ENCODE peak calls at places on chromosomes 13 and 19, in six cellular contexts. H is astrocyte of the spinal cord, S is T-helper 1 cell, M is HTR-8/SVneo, P is GM12865, C is hypothalamus. Q is an unnamed sample.

GRCh38 chr13:39616087-39616694 is 13.2 kb upstream of the LHFPL6 start:
- DNase-seq in P (peak; percentile 74), H (peak; percentile 73), M (peak; percentile 51), C (peak; percentile 34), S (peak; percentile 47), Q (peak; percentile 59)

GRCh38 chr19:1094655-1094977 is 559 bp downstream of the POLR2E start:
- DNase-seq in M (no peak), P (no peak), H (no peak), S (no peak), C (no peak), Q (no peak)

GRCh38 chr19:6297202-6297601 is 17.4 kb upstream of the MLLT1 start:
- DNase-seq in H (no peak), M (no peak), C (no peak), S (no peak), P (no peak), Q (no peak)

GRCh38 chr13:64579331-64579730 is 2650.8 kb downstream of the PCDH9 start:
- DNase-seq in H (no peak), M (no peak), P (no peak), C (no peak), S (no peak), Q (no peak)

GRCh38 chr19:33722456-33723239 is 74.0 kb upstream of the KCTD15 start:
- DNase-seq in P (no peak), S (no peak), H (no peak), C (no peak), M (no peak), Q (no peak)

GRCh38 chr19:37936166-37936565 is 29.2 kb downstream of the SIPA1L3 start:
- DNase-seq in C (no peak), H (no peak), P (no peak), S (no peak), M (no peak), Q (no peak)

GRCh38 chr19:1233361-1233667 is 4.5 kb downstream of the CBARP start:
- DNase-seq in C (no peak), M (no peak), P (no peak), H (no peak), S (no peak), Q (no peak)

GRCh38 chr13:31774186-31774585 is 34.9 kb downstream of the RXFP2 start:
- DNase-seq in C (no peak), S (no peak), M (no peak), H (no peak), P (peak; percentile 35), Q (no peak)

GRCh38 chr19:45761714-45762113 is 7.3 kb downstream of the SIX5 start:
- DNase-seq in M (no peak), P (no peak), C (no peak), H (no peak), S (no peak), Q (no peak)

GRCh38 chr13:110877737-110878136 is 37.1 kb downstream of the ANKRD10 start:
- DNase-seq in P (no peak), M (no peak), H (no peak), C (no peak), S (no peak), Q (no peak)

GRCh38 chr19:9323557-9323918 is 441 bp upstream of the ZNF559 start:
- DNase-seq in H (peak; percentile 89), M (peak; percentile 54), C (peak; percentile 78), P (peak; percentile 85), S (peak; percentile 73), Q (peak; percentile 92)